ENCODE peak calls at places on chromosome 14, in six cellular contexts. C is HCT116, K is OCI-LY7, B is neural progenitor cell, V is GM23338, D is PC-3. E is an unnamed sample.

GRCh38 chr14:91417983-91418386 is 365 bp upstream of the CCDC88C start:
- DNase-seq in C (peak), K (peak), B (peak), V (peak), D (peak), E (peak)

GRCh38 chr14:50260511-50260910 is 29.1 kb upstream of the SOS2 start:
- DNase-seq in C (peak), K (peak), B (peak), V (peak), D (peak), E (peak)

GRCh38 chr14:29930283-29930682 is 2.6 kb upstream of the PRKD1 start:
- DNase-seq in C (no peak), K (no peak), B (no peak), V (no peak), D (peak), E (peak)

GRCh38 chr14:106694638-106695393 is 1168.4 kb downstream of the TMEM121 start:
- DNase-seq in C (no peak), K (no peak), B (no peak), V (peak), D (no peak), E (no peak)

GRCh38 chr14:63011609-63012008 is 33.6 kb downstream of the KCNH5 start:
- DNase-seq in C (no peak), K (no peak), B (no peak), V (no peak), D (peak), E (no peak)

GRCh38 chr14:101458536-101459391 is 102.5 kb upstream of the DIO3 start:
- DNase-seq in C (no peak), K (no peak), B (peak), V (peak), D (peak), E (no peak)

GRCh38 chr14:90287791-90288190 is 31.4 kb downstream of the PSMC1 start:
- DNase-seq in C (no peak), K (no peak), B (no peak), V (no peak), D (no peak), E (no peak)

GRCh38 chr14:104229621-104230041 is 91.2 kb downstream of the KIF26A start:
- DNase-seq in C (no peak), K (no peak), B (no peak), V (no peak), D (no peak), E (no peak)

GRCh38 chr14:22993517-22993916 is 11.2 kb upstream of the AJUBA start:
- DNase-seq in C (no peak), K (no peak), B (no peak), V (no peak), D (no peak), E (no peak)

GRCh38 chr14:22995889-22996611 is 13.7 kb upstream of the AJUBA start:
- DNase-seq in C (no peak), K (no peak), B (no peak), V (no peak), D (no peak), E (no peak)

GRCh38 chr14:22991852-22992251 is 9.5 kb upstream of the AJUBA start:
- DNase-seq in C (no peak), K (no peak), B (no peak), V (no peak), D (no peak), E (no peak)

GRCh38 chr14:22996823-22997301 is 13.1 kb downstream of the C14orf93 start:
- DNase-seq in C (no peak), K (no peak), B (no peak), V (no peak), D (no peak), E (no peak)

GRCh38 chr14:22994762-22995275 is 12.5 kb upstream of the AJUBA start:
- DNase-seq in C (no peak), K (peak), B (peak), V (peak), D (peak), E (peak)
- H3K27ac ChIP-seq in C (peak), K (no peak), B (peak), V (no peak), D (no peak), E (peak)

DNA sequence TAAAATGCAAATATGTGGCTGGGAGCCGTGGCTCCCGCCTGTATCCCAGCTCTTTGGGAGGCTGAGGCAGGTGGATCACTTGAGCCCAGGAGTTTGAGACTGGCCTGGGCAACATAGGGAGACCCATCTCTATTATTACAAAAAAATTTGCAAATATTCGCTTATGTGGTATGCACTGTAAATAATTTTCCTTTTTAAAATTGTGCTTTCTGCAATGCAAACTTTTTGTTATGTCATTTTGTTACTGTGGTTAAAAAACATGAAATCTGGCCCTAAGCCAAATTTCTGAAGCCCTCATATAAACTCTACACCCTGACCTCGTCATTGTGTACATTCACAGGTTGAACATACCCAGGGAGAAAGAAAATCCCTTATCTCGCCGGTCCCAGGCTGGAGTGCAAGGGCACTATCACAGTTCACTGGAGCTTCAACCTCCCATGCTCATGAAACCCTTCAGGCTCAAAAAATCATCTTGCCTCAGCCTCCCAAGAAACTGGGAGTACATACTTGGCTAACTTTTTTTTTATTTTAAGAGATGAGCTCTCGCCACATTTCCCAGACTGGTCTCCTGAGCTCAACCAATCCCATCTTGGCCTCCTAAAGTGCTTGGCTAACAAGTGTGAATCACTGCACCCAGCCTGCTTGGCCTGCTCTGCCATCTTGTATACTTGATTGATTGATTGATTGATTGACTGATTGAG is 24.7 kb downstream of the TRAPPC6B start:
- DNase-seq in C (no peak), K (no peak), B (no peak), V (no peak), D (no peak), E (no peak)
- TF ChIP-seq EZH2phosphoT487 in C (no peak), K (no peak), B (no peak), V (no peak), D (no peak), E (no peak)

DNA sequence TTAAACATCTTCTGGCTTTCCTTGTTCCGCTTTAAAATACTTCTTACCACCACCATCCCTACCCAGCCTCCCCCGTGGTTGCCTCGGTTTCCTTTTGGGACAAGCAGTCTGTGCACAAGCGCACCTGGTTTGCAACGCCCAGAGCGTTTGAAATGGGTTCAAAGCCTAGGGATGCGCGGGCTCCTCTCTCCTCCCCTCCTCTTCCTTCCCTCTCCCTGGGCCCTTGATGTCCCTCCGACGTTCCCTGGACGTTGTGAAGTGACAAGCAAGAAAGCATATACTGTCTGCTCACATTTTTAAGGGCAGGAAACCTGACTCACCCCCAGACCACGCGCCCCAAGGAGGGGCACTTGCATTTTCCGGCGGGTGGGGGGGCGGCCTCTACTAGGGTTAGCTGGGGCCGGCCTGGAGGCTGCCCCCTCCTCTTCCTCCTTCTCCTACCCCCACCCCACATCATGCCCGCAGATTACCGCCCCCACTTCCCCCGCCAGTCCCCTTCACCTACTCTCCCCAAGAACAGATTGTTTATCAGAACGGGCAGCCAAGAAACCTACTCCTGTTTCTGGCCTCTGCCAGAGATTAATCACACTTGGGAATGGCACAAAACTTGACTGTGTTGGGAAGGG is 9.5 kb upstream of the IRF2BPL start:
- DNase-seq in C (no peak), K (no peak), B (no peak), V (peak), D (peak), E (peak)
- H3K4me2 ChIP-seq in C (no peak), K (peak), B (peak), V (peak), D (peak), E (peak)

GRCh38 chr14:58898655-58899316 is 261.0 kb downstream of the DACT1 start:
- DNase-seq in C (no peak), K (no peak), B (no peak), V (no peak), D (peak), E (peak)
- H3K27ac ChIP-seq in C (no peak), K (no peak), B (no peak), V (no peak), D (peak), E (peak)